ENCODE peak calls at places on chromosomes 3 and 15, in ten cellular contexts. Z is PC-3; J is body of pancreas; N is neuronal stem cell; W is SK-N-SH; F is fibroblast of lung; H is neural progenitor cell; X is CD8-positive, alpha-beta T cell; G is CD8-positive, alpha-beta memory T cell; O is NT2/D1. S is an unnamed sample.

GRCh38 chr3:44555753-44556152 is 760 bp downstream of the ZKSCAN7 start:
- DNase-seq in Z (no peak), J (no peak), N (no peak), W (peak; percentile 51), F (peak; percentile 6), H (no peak), X (no peak), G (no peak), O (no peak), S (no peak)

GRCh38 chr15:29053661-29054131 is 167.9 kb downstream of the APBA2 start:
- DNase-seq in Z (no peak), J (no peak), N (no peak), W (no peak), F (no peak), H (no peak), X (no peak), G (no peak), O (no peak), S (no peak)

GRCh38 chr15:67413770-67414429 is 107.0 kb upstream of the C15orf61 start:
- DNase-seq in Z (peak; percentile 64), J (no peak), N (no peak), W (no peak), F (peak; percentile 69), H (no peak), X (no peak), G (no peak), O (no peak), S (peak; percentile 53)

GRCh38 chr3:119148493-119149180 is 2.7 kb downstream of the TEX55 start:
- DNase-seq in Z (peak; percentile 87), J (no peak), N (no peak), W (no peak), F (peak; percentile 9), H (no peak), X (no peak), G (no peak), O (no peak), S (no peak)

GRCh38 chr3:59880717-59881116 is 830.9 kb upstream of the CFAP20DC start:
- DNase-seq in Z (no peak), J (no peak), N (no peak), W (no peak), F (no peak), H (no peak), X (no peak), G (no peak), O (no peak), S (no peak)

GRCh38 chr3:164897335-164897734 is 181.0 kb downstream of the SI start:
- DNase-seq in Z (no peak), J (no peak), N (no peak), W (no peak), F (no peak), H (no peak), X (no peak), G (no peak), O (no peak), S (no peak)

GRCh38 chr15:56042982-56043980 is 49.9 kb upstream of the NEDD4 start:
- DNase-seq in Z (no peak), J (no peak), N (no peak), W (no peak), F (no peak), H (no peak), X (no peak), G (peak; percentile 59), O (no peak), S (no peak)

GRCh38 chr3:189530822-189531221 is 100.4 kb upstream of the TP63 start:
- DNase-seq in Z (peak; percentile 61), J (no peak), N (no peak), W (no peak), F (no peak), H (no peak), X (no peak), G (no peak), O (no peak), S (peak; percentile 61)

GRCh38 chr3:126125341-126125740 is 41.4 kb upstream of the SLC41A3 start:
- DNase-seq in Z (no peak), J (peak; percentile 4), N (no peak), W (peak; percentile 33), F (no peak), H (no peak), X (no peak), G (peak; percentile 13), O (no peak), S (no peak)

GRCh38 chr3:44762170-44762677 is 630 bp downstream of the KIF15 start:
- DNase-seq in Z (no peak), J (no peak), N (no peak), W (peak; percentile 26), F (peak; percentile 14), H (no peak), X (no peak), G (no peak), O (no peak), S (no peak)

GRCh38 chr3:64599651-64600050 is 88.1 kb downstream of the ADAMTS9 start:
- DNase-seq in Z (no peak), J (no peak), N (no peak), W (peak; percentile 23), F (no peak), H (no peak), X (no peak), G (no peak), O (no peak), S (no peak)

GRCh38 chr3:12289562-12289961 is 692 bp downstream of the PPARG start:
- DNase-seq in Z (no peak), J (no peak), N (no peak), W (no peak), F (no peak), H (no peak), X (no peak), G (no peak), O (no peak), S (no peak)
- H3K27me3 ChIP-seq in Z (no peaks in the 10 kb centered on the region), J (peaks cover 11% of the 10 kb centered on the region), N (peaks cover 8% of the 10 kb centered on the region), W (no peaks in the 10 kb centered on the region), F (no peaks in the 10 kb centered on the region), H (peaks cover 91% of the 10 kb centered on the region), X (peaks cover 12% of the 10 kb centered on the region), G (peaks cover 4% of the 10 kb centered on the region), O (peaks cover 55% of the 10 kb centered on the region), S (no peaks in the 10 kb centered on the region)

DNA sequence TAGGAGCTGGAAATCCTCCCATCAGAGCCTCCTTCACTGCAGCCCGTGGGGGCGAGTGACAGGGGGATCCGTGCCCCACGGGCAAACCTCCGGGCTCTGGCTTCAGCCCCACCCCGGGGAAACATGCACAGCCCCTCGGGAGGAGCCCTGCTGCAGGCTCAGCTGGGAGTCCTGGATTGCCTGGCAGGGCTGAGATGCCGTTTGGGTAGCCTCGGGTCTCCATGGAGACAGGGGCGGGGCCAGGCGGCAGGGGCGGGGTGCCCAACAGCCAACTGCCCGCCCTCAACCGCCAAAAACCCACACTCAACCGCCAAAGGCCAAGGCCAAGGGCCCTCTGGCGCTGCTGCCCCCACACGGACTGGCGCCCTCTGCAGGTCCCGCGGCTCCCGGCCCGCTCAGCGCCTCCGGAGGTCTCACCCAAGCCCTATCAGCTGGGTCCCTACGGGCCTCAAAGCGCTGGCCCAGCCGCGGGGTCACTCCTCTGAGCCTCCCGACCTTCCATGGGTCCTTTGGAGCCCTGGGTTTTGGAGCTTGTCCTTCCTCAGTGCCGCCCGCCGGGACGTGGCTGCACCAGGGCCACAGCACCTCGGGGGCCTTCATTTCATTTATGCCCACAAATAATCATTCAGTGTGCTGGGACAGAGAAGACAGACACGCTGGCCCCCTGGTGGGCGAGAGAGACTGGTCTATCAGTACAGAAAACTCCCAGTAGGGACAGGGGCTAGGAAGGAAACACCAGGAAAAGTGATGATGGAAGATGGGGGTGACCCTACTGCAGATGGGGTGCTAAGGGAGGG is 33.5 kb upstream of the ACAD9 start:
- DNase-seq in Z (no peak), J (peak; percentile 85), N (peak; percentile 57), W (peak; percentile 94), F (peak; percentile 64), H (peak; percentile 78), X (peak; percentile 58), G (peak; percentile 84), O (peak; percentile 50), S (peak; percentile 9)
- H3K4me3 ChIP-seq in Z (no peak overlapping the region), J (no peak overlapping the region), N (no peak overlapping the region), W (peak overlapping the region; percentile 52), F (peak overlapping the region; percentile 50), H (peak overlapping the region; percentile 24), X (peak overlapping the region; percentile 74), G (peak overlapping the region; percentile 54), O (peak overlapping the region; percentile 3), S (peak overlapping the region; percentile 30)

GRCh38 chr15:36886135-36887011 is 214.0 kb downstream of the MEIS2 start:
- DNase-seq in Z (no peak), J (no peak), N (no peak), W (no peak), F (no peak), H (peak; percentile 27), X (no peak), G (no peak), O (no peak), S (no peak)
- H3K27me3 ChIP-seq in Z (peaks cover 45% of the 10 kb centered on the region), J (peaks cover 13% of the 10 kb centered on the region), N (peaks cover 2% of the 10 kb centered on the region), W (no peaks in the 10 kb centered on the region), F (peaks cover 29% of the 10 kb centered on the region), H (peaks cover 100% of the 10 kb centered on the region), X (peaks cover 33% of the 10 kb centered on the region), G (peaks cover 28% of the 10 kb centered on the region), O (peaks cover 93% of the 10 kb centered on the region), S (peaks cover 69% of the 10 kb centered on the region)

GRCh38 chr3:185583925-185584324 is 2.2 kb upstream of the SENP2 start:
- DNase-seq in Z (no peak), J (no peak), N (no peak), W (no peak), F (no peak), H (peak; percentile 27), X (no peak), G (no peak), O (peak; percentile 40), S (no peak)
- H3K4me3 ChIP-seq in Z (no peak overlapping the region), J (no peak overlapping the region), N (no peak overlapping the region), W (no peak overlapping the region), F (no peak overlapping the region), H (no peak overlapping the region), X (no peak overlapping the region), G (no peak overlapping the region), O (peak overlapping the region; percentile 90), S (no peak overlapping the region)